ENCODE peak calls at places on chromosome 13, in six cellular contexts. D is OCI-LY7; U is activated CD4-positive, CD25-positive, alpha-beta regulatory T cell; W is GM12865; V is stimulated activated CD8-positive, alpha-beta memory T cell treated with anti-CD3 and anti-CD28 coated beads, Interleukin-15, amount 100 ng/mL, for 1 hour; K is mesothelial cell of epicardium. B is an unnamed sample.

GRCh38 chr13:58583961-58584360 is 952.4 kb downstream of the PCDH17 start:
- DNase-seq in D (no peak), U (no peak), W (no peak), V (no peak), K (no peak), B (no peak)

GRCh38 chr13:33004454-33004853 is 11.8 kb upstream of the KL start:
- DNase-seq in D (no peak), U (no peak), W (no peak), V (no peak), K (no peak), B (no peak)

GRCh38 chr13:105721056-105721455 is 814.4 kb downstream of the EFNB2 start:
- DNase-seq in D (no peak), U (no peak), W (no peak), V (no peak), K (no peak), B (no peak)

GRCh38 chr13:45415112-45415511 is 3.1 kb downstream of the SLC25A30 start:
- DNase-seq in D (no peak), U (no peak), W (no peak), V (no peak), K (no peak), B (no peak)

GRCh38 chr13:53138369-53139036 is 109.9 kb downstream of the OLFM4 start:
- DNase-seq in D (no peak), U (no peak), W (no peak), V (no peak), K (no peak), B (no peak)

GRCh38 chr13:63910406-63910957 is 2494.8 kb upstream of the PCDH20 start:
- DNase-seq in D (no peak), U (no peak), W (no peak), V (no peak), K (no peak), B (peak; percentile 6)

GRCh38 chr13:40440990-40441820 is 225.2 kb downstream of the FOXO1 start:
- DNase-seq in D (no peak), U (no peak), W (no peak), V (no peak), K (no peak), B (peak; percentile 84)

GRCh38 chr13:112447761-112448603 is 71.8 kb downstream of the SPACA7 start:
- DNase-seq in D (no peak), U (no peak), W (no peak), V (no peak), K (no peak), B (peak; percentile 25)

GRCh38 chr13:66879971-66880370 is 350.2 kb downstream of the PCDH9 start:
- DNase-seq in D (no peak), U (no peak), W (no peak), V (no peak), K (no peak), B (no peak)